ENCODE peak calls at places on chromosome 13, in five cellular contexts. A is HFFc6, B is anterior cingulate cortex, M is esophagus muscularis mucosa, Z is HTR-8/SVneo. G is an unnamed sample.

GRCh38 chr13:98492335-98493034 is 84.4 kb downstream of the STK24 start:
- DNase-seq in B (no peak), A (no peak), M (no peak), Z (no peak), G (no peak)

GRCh38 chr13:63840551-63841421 is 2425.1 kb upstream of the PCDH20 start:
- DNase-seq in M (no peak), A (no peak), B (no peak), Z (no peak), G (no peak)

GRCh38 chr13:41458939-41459753 is 1.8 kb downstream of the RGCC start:
- DNase-seq in A (peak), M (no peak), Z (peak), B (no peak), G (peak)

GRCh38 chr13:33869005-33869404 is 51.1 kb downstream of the RFC3 start:
- DNase-seq in M (no peak), Z (no peak), A (no peak), B (no peak), G (no peak)

GRCh38 chr13:43196171-43196611 is 172.8 kb downstream of the DNAJC15 start:
- DNase-seq in Z (no peak), B (peak), A (no peak), M (no peak), G (peak)

GRCh38 chr13:49641810-49642291 is 13.5 kb downstream of the ARL11 start:
- DNase-seq in M (no peak), B (no peak), A (peak), Z (peak), G (peak)

GRCh38 chr13:46683879-46684278 is 113.1 kb downstream of the ESD start:
- DNase-seq in A (no peak), Z (no peak), M (no peak), B (no peak), G (no peak)

GRCh38 chr13:30870916-30871712 is 35.0 kb upstream of the MEDAG start:
- DNase-seq in B (no peak), M (no peak), Z (no peak), A (no peak), G (no peak)

GRCh38 chr13:26022538-26023292 is 29.1 kb downstream of the SHISA2 start:
- DNase-seq in A (peak), B (no peak), Z (peak), M (no peak), G (no peak)

GRCh38 chr13:32316476-32316875 is 1.2 kb downstream of the BRCA2 start:
- DNase-seq in B (no peak), Z (no peak), A (no peak), M (no peak), G (no peak)

GRCh38 chr13:114108141-114108761 is 24.2 kb downstream of the RASA3 start:
- DNase-seq in M (no peak), A (no peak), Z (no peak), B (no peak), G (no peak)

GRCh38 chr13:102642475-102642874 is 45.7 kb downstream of the TPP2 start:
- DNase-seq in A (no peak), M (no peak), B (peak), Z (no peak), G (peak)

GRCh38 chr13:46668302-46668720 is 115.3 kb downstream of the LRCH1 start:
- DNase-seq in M (no peak), A (peak), B (no peak), Z (no peak), G (peak)

GRCh38 chr13:40318366-40318765 is 348.1 kb downstream of the FOXO1 start:
- DNase-seq in M (peak), A (no peak), Z (no peak), B (no peak), G (peak)

GRCh38 chr13:69565334-69565733 is 542.3 kb upstream of the ATXN8OS start:
- DNase-seq in B (no peak), A (peak), Z (peak), M (no peak), G (no peak)

GRCh38 chr13:84677836-84678235 is 795.6 kb upstream of the SLITRK1 start:
- DNase-seq in B (no peak), M (no peak), Z (no peak), A (no peak), G (no peak)

GRCh38 chr13:29771247-29771646 is 79.2 kb downstream of the UBL3 start:
- DNase-seq in B (no peak), M (no peak), A (peak), Z (no peak), G (no peak)

GRCh38 chr13:73336789-73337188 is 278.0 kb downstream of the KLF5 start:
- DNase-seq in M (no peak), A (no peak), Z (no peak), B (no peak), G (no peak)

GRCh38 chr13:99677388-99677951 is 176.2 kb downstream of the TM9SF2 start:
- DNase-seq in Z (no peak), B (no peak), A (no peak), M (peak), G (no peak)

GRCh38 chr13:66405908-66406802 is 824.0 kb downstream of the PCDH9 start:
- DNase-seq in M (no peak), B (peak), A (peak), Z (peak), G (no peak)

GRCh38 chr13:40732658-40733057 is 38.3 kb downstream of the MRPS31 start:
- DNase-seq in A (no peak), Z (no peak), B (no peak), M (no peak), G (no peak)

GRCh38 chr13:97224544-97225324 is 2.6 kb downstream of the MBNL2 start:
- DNase-seq in A (no peak), Z (no peak), B (no peak), M (no peak), G (peak)

G was measured in Ammon's horn.